ENCODE peak calls at places on chromosomes 7 and 10, in five cellular contexts. O is HFFc6, Z is SK-N-DZ, R is dorsolateral prefrontal cortex, F is amygdala. X is an unnamed sample.

GRCh38 chr7:67821116-67821515 is 824.5 kb downstream of the TYW1 start:
- DNase-seq in Z (no peak), R (no peak), F (no peak), O (no peak), X (no peak)

GRCh38 chr10:133391761-133392518 is 2.0 kb upstream of the MTG1 start:
- DNase-seq in F (no peak), O (no peak), R (peak), Z (no peak), X (no peak)

GRCh38 chr10:132392184-132392800 is 4.7 kb upstream of the PWWP2B start:
- DNase-seq in R (no peak), Z (no peak), F (no peak), O (no peak), X (no peak)

GRCh38 chr10:97399843-97400545 is 1.1 kb downstream of the RRP12 start:
- DNase-seq in O (peak), Z (no peak), R (no peak), F (no peak), X (no peak)

GRCh38 chr10:103678104-103678526 is 177.3 kb downstream of the SH3PXD2A start:
- DNase-seq in O (peak), F (peak), Z (peak), R (peak), X (peak)

GRCh38 chr10:19629559-19629958 is 186.7 kb upstream of the PLXDC2 start:
- DNase-seq in R (peak), O (no peak), Z (no peak), F (peak), X (peak)

GRCh38 chr7:135168001-135168400 is 2.5 kb downstream of the CYREN start:
- DNase-seq in O (no peak), R (no peak), Z (no peak), F (no peak), X (no peak)

GRCh38 chr10:35426657-35427056 is 90.3 kb downstream of the CCNY start:
- DNase-seq in Z (no peak), F (no peak), O (no peak), R (no peak), X (no peak)

GRCh38 chr7:77655836-77656455 is 40.3 kb upstream of the RSBN1L start:
- DNase-seq in Z (no peak), R (no peak), O (no peak), F (no peak), X (no peak)

GRCh38 chr7:50614721-50615518 is 49.7 kb upstream of the DDC start:
- DNase-seq in Z (no peak), R (no peak), F (no peak), O (no peak), X (no peak)

GRCh38 chr10:15719062-15719898 is 442 bp downstream of the ITGA8 start:
- DNase-seq in O (no peak), R (no peak), Z (peak), F (no peak), X (peak)

GRCh38 chr10:124614003-124614659 is 130.0 kb downstream of the FAM53B start:
- DNase-seq in Z (no peak), F (no peak), O (no peak), R (no peak), X (no peak)

GRCh38 chr10:118753331-118753730 is 1.4 kb downstream of the CACUL1 start:
- DNase-seq in O (no peak), Z (no peak), F (no peak), R (no peak), X (no peak)

GRCh38 chr7:48090095-48090805 is 1.2 kb downstream of the UPP1 start:
- DNase-seq in F (no peak), Z (no peak), O (no peak), R (no peak), X (peak)

GRCh38 chr7:66043681-66044497 is 31.7 kb upstream of the ASL start:
- DNase-seq in F (no peak), O (no peak), R (peak), Z (no peak), X (peak)

X was measured in ovary.